ENCODE peak calls at places on chromosomes 12 and 14, in six cellular contexts. G is breast epithelium, X is stomach, R is spleen, Q is prostate gland, C is H1. S is an unnamed sample.

GRCh38 chr12:85720308-85721033 is 115.7 kb downstream of the RASSF9 start:
- DNase-seq in G (no peak), X (no peak), R (no peak), Q (no peak), C (no peak), S (no peak)

GRCh38 chr12:111045941-111046340 is 125.6 kb upstream of the MYL2 start:
- DNase-seq in G (no peak), X (no peak), R (peak), Q (no peak), C (no peak), S (no peak)

GRCh38 chr12:28172434-28173030 is 17.7 kb upstream of the CCDC91 start:
- DNase-seq in G (no peak), X (peak), R (no peak), Q (no peak), C (no peak), S (no peak)

GRCh38 chr14:22561661-22562579 is 27.1 kb downstream of the DAD1 start:
- DNase-seq in G (no peak), X (no peak), R (no peak), Q (no peak), C (no peak), S (no peak)

GRCh38 chr14:54815531-54815930 is 87.1 kb downstream of the GCH1 start:
- DNase-seq in G (no peak), X (no peak), R (no peak), Q (no peak), C (no peak), S (no peak)

GRCh38 chr12:85821759-85822158 is 14.4 kb downstream of the RASSF9 start:
- DNase-seq in G (no peak), X (no peak), R (no peak), Q (no peak), C (no peak), S (no peak)

GRCh38 chr12:55736780-55737580 is 5.9 kb upstream of the GDF11 start:
- DNase-seq in G (peak), X (peak), R (peak), Q (peak), C (no peak), S (peak)

GRCh38 chr12:121793836-121794531 is 496 bp upstream of the RHOF start:
- DNase-seq in G (peak), X (peak), R (peak), Q (peak), C (peak), S (peak)

GRCh38 chr14:103207038-103207403 is 83.8 kb downstream of the TNFAIP2 start:
- DNase-seq in G (peak), X (peak), R (no peak), Q (peak), C (peak), S (peak)

GRCh38 chr12:38138225-38139221 is 178.1 kb upstream of the ALG10B start:
- DNase-seq in G (peak), X (peak), R (peak), Q (peak), C (no peak), S (peak)

GRCh38 chr14:80536456-80536855 is 325.2 kb upstream of the DIO2 start:
- DNase-seq in G (no peak), X (no peak), R (no peak), Q (no peak), C (no peak), S (no peak)

GRCh38 chr12:121590476-121591143 is 9.8 kb upstream of the KDM2B start:
- DNase-seq in G (no peak), X (no peak), R (no peak), Q (no peak), C (no peak), S (no peak)

GRCh38 chr14:93044116-93044515 is 71.6 kb downstream of the ITPK1 start:
- DNase-seq in G (no peak), X (peak), R (no peak), Q (no peak), C (no peak), S (no peak)

GRCh38 chr12:62635630-62636029 is 169.0 kb downstream of the MON2 start:
- DNase-seq in G (no peak), X (no peak), R (no peak), Q (no peak), C (no peak), S (no peak)

GRCh38 chr12:62629413-62629812 is 162.8 kb downstream of the MON2 start:
- DNase-seq in G (no peak), X (no peak), R (no peak), Q (no peak), C (no peak), S (no peak)

GRCh38 chr12:62629971-62630739 is 163.5 kb downstream of the MON2 start:
- DNase-seq in G (no peak), X (no peak), R (no peak), Q (no peak), C (no peak), S (no peak)

GRCh38 chr12:62632521-62632920 is 165.9 kb downstream of the MON2 start:
- DNase-seq in G (peak), X (no peak), R (peak), Q (peak), C (no peak), S (peak)

GRCh38 chr12:62631531-62632520 is 165.2 kb downstream of the MON2 start:
- DNase-seq in G (peak), X (peak), R (peak), Q (peak), C (no peak), S (peak)
- TF ChIP-seq POLR2AphosphoS5 in G (peak), X (no peak), R (peak), Q (peak), C (no peak), S (peak)

DNA sequence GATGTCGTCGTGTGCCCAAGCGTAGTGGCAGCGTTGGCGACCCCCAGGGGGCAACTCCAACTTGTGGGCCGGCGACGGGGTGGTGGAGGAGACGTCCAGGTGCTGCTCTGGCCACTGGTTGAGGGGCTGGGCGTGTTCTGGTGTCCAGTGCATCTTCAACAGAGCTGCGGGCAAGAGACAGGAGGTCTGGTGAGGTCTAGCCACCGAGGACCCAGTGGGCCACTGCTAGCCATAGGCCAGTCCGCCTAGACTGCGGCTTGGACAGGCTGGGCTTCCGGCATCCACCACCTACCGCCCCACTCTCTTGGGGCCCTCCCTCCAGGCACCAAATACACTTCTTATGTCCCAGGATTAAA is 26.3 kb downstream of the FIGNL2 start:
- DNase-seq in G (no peak), X (no peak), R (no peak), Q (no peak), C (no peak), S (no peak)
- H3K4me3 ChIP-seq in G (peak), X (no peak), R (no peak), Q (no peak), C (peak), S (no peak)

GRCh38 chr12:108237272-108237671 is 101.8 kb downstream of the CMKLR1 start:
- DNase-seq in G (no peak), X (no peak), R (no peak), Q (no peak), C (no peak), S (no peak)
- TF ChIP-seq CTCF in G (no peak), X (no peak), R (no peak), Q (no peak), C (peak), S (no peak)

GRCh38 chr12:124509676-124510300 is 57.6 kb downstream of the NCOR2 start:
- DNase-seq in G (no peak), X (peak), R (no peak), Q (peak), C (no peak), S (peak)
- TF ChIP-seq POLR2AphosphoS5 in G (peak), X (peak), R (no peak), Q (peak), C (no peak), S (peak)

GRCh38 chr12:12721251-12721689 is 4.1 kb downstream of the CDKN1B start:
- DNase-seq in G (no peak), X (no peak), R (no peak), Q (no peak), C (no peak), S (no peak)
- H3K4me3 ChIP-seq in G (peak), X (no peak), R (no peak), Q (no peak), C (no peak), S (no peak)

GRCh38 chr14:30906752-30907658 is 32.6 kb downstream of the COCH start:
- DNase-seq in G (no peak), X (no peak), R (no peak), Q (no peak), C (no peak), S (no peak)
- TF ChIP-seq CTCF in G (no peak), X (no peak), R (peak), Q (no peak), C (no peak), S (no peak)

GRCh38 chr14:102046337-102047278 is 40.2 kb downstream of the HSP90AA1 start:
- DNase-seq in G (peak), X (peak), R (peak), Q (peak), C (peak), S (peak)
- TF ChIP-seq POLR2AphosphoS5 in G (no peak), X (no peak), R (peak), Q (peak), C (no peak), S (no peak)